ENCODE peak calls at places on chromosomes 2 and 18, in ten cellular contexts. B, J, U, W, Q, N, I, S, A and Z are unnamed samples.
A peak's percentile ranks its signal among the peaks of the same experiment; 100 is the strongest.

GRCh38 chr18:28062446-28062845 is 114.5 kb downstream of the CDH2 start:
- DNase-seq in Q (no peak), J (peak; percentile 59), N (no peak), I (no peak), A (no peak), S (no peak), W (no peak), B (no peak), U (peak; percentile 27), Z (peak; percentile 43)

GRCh38 chr2:113806217-113806913 is 49.9 kb upstream of the SLC35F5 start:
- DNase-seq in W (no peak), Q (no peak), J (no peak), I (no peak), S (no peak), U (no peak), B (no peak), A (no peak), N (no peak), Z (no peak)

GRCh38 chr2:11631462-11631861 is 38.5 kb downstream of the NTSR2 start:
- DNase-seq in Q (no peak), W (no peak), I (no peak), N (no peak), A (no peak), J (no peak), B (no peak), S (no peak), U (no peak), Z (no peak)

GRCh38 chr18:31634331-31634713 is 42.6 kb downstream of the TTR start:
- DNase-seq in I (no peak), U (no peak), J (no peak), Q (no peak), B (no peak), N (no peak), S (no peak), A (no peak), W (no peak), Z (no peak)

GRCh38 chr2:42128731-42129486 is 40.2 kb upstream of the EML4 start:
- DNase-seq in W (no peak), A (no peak), Q (no peak), J (peak; percentile 51), U (peak; percentile 90), I (no peak), N (no peak), S (no peak), B (no peak), Z (peak; percentile 91)

GRCh38 chr2:179107179-179107541 is 57.2 kb upstream of the CCDC141 start:
- DNase-seq in W (no peak), A (no peak), B (no peak), N (no peak), Q (no peak), U (no peak), J (no peak), S (no peak), I (no peak), Z (no peak)

GRCh38 chr2:238116298-238117198 is 16.4 kb downstream of the ESPNL start:
- DNase-seq in W (no peak), A (no peak), Q (no peak), I (no peak), J (no peak), U (no peak), N (no peak), B (no peak), S (no peak), Z (no peak)

GRCh38 chr2:222561817-222562424 is 94.0 kb downstream of the FARSB start:
- DNase-seq in B (peak; percentile 13), U (no peak), Q (no peak), S (peak; percentile 45), W (peak; percentile 57), I (no peak), N (no peak), A (peak; percentile 58), J (peak; percentile 82), Z (peak; percentile 72)

GRCh38 chr18:50956116-50956515 is 11.7 kb upstream of the ELAC1 start:
- DNase-seq in N (no peak), Q (no peak), J (no peak), S (no peak), W (no peak), B (no peak), I (no peak), A (no peak), U (no peak), Z (no peak)

GRCh38 chr2:224469374-224469964 is 67.6 kb upstream of the FAM124B start:
- DNase-seq in B (no peak), I (no peak), S (no peak), W (no peak), J (peak; percentile 10), A (no peak), N (no peak), Q (no peak), U (no peak), Z (no peak)

GRCh38 chr2:39780825-39781600 is 2.0 kb upstream of the THUMPD2 start:
- DNase-seq in A (no peak), J (no peak), N (no peak), Q (no peak), I (no peak), B (no peak), W (no peak), S (no peak), U (no peak), Z (no peak)